ENCODE peak calls at places on chromosome 6, in ten cellular contexts. One of them, this sample, is unnamed.

GRCh38 chr6:81601918-81602317 is 150.6 kb downstream of the TENT5A start:
- DNase-seq in cerebellum: no peak
- DNase-seq in GM20000: no peak
- DNase-seq in nephron progenitor cell: no peak
- DNase-seq in endothelial cell: no peak
- DNase-seq in RWPE1: no peak
- DNase-seq in astrocyte of the spinal cord: no peak
- DNase-seq in NCI-H1105: no peak
- DNase-seq in A673: no peak
- DNase-seq in ovary: no peak
- DNase-seq in this sample: no peak

GRCh38 chr6:21780601-21781000 is 187.1 kb downstream of the SOX4 start:
- DNase-seq in GM20000: no peak
- DNase-seq in endothelial cell: no peak
- DNase-seq in ovary: no peak
- DNase-seq in NCI-H1105: no peak
- DNase-seq in cerebellum: no peak
- DNase-seq in nephron progenitor cell: no peak
- DNase-seq in RWPE1: no peak
- DNase-seq in astrocyte of the spinal cord: peak; percentile 56
- DNase-seq in A673: no peak
- DNase-seq in this sample: no peak

GRCh38 chr6:169912266-169913095 is 161.1 kb downstream of the ERMARD start:
- DNase-seq in RWPE1: no peak
- DNase-seq in GM20000: no peak
- DNase-seq in ovary: no peak
- DNase-seq in NCI-H1105: no peak
- DNase-seq in A673: no peak
- DNase-seq in nephron progenitor cell: no peak
- DNase-seq in astrocyte of the spinal cord: no peak
- DNase-seq in endothelial cell: no peak
- DNase-seq in cerebellum: no peak
- DNase-seq in this sample: no peak

GRCh38 chr6:13406781-13407180 is 78.4 kb upstream of the TBC1D7 start:
- DNase-seq in GM20000: no peak
- DNase-seq in astrocyte of the spinal cord: no peak
- DNase-seq in RWPE1: no peak
- DNase-seq in NCI-H1105: no peak
- DNase-seq in ovary: no peak
- DNase-seq in nephron progenitor cell: no peak
- DNase-seq in cerebellum: no peak
- DNase-seq in endothelial cell: no peak
- DNase-seq in A673: peak; percentile 20
- DNase-seq in this sample: peak; percentile 28

GRCh38 chr6:169905041-169905807 is 153.8 kb downstream of the ERMARD start:
- DNase-seq in endothelial cell: no peak
- DNase-seq in ovary: peak; percentile 81
- DNase-seq in A673: no peak
- DNase-seq in astrocyte of the spinal cord: peak; percentile 62
- DNase-seq in NCI-H1105: no peak
- DNase-seq in GM20000: no peak
- DNase-seq in nephron progenitor cell: no peak
- DNase-seq in cerebellum: no peak
- DNase-seq in RWPE1: peak; percentile 61
- DNase-seq in this sample: peak; percentile 41

GRCh38 chr6:165231581-165232276 is 77.7 kb downstream of the C6orf118 start:
- DNase-seq in nephron progenitor cell: peak; percentile 18
- DNase-seq in cerebellum: peak; percentile 58
- DNase-seq in RWPE1: peak; percentile 29
- DNase-seq in ovary: no peak
- DNase-seq in A673: peak; percentile 53
- DNase-seq in astrocyte of the spinal cord: peak; percentile 36
- DNase-seq in GM20000: no peak
- DNase-seq in NCI-H1105: peak; percentile 61
- DNase-seq in endothelial cell: no peak
- DNase-seq in this sample: peak; percentile 41

GRCh38 chr6:40672118-40672517 is 85.0 kb upstream of the LRFN2 start:
- DNase-seq in GM20000: no peak
- DNase-seq in ovary: no peak
- DNase-seq in A673: no peak
- DNase-seq in NCI-H1105: no peak
- DNase-seq in cerebellum: no peak
- DNase-seq in nephron progenitor cell: no peak
- DNase-seq in astrocyte of the spinal cord: no peak
- DNase-seq in endothelial cell: no peak
- DNase-seq in RWPE1: no peak
- DNase-seq in this sample: no peak

GRCh38 chr6:140970485-140970884 is 1162.2 kb upstream of the GJE1 start:
- DNase-seq in GM20000: no peak
- DNase-seq in ovary: no peak
- DNase-seq in endothelial cell: no peak
- DNase-seq in astrocyte of the spinal cord: no peak
- DNase-seq in NCI-H1105: no peak
- DNase-seq in nephron progenitor cell: no peak
- DNase-seq in RWPE1: no peak
- DNase-seq in A673: no peak
- DNase-seq in cerebellum: no peak
- DNase-seq in this sample: no peak

GRCh38 chr6:131982740-131983259 is 31.6 kb upstream of the CCN2 start:
- DNase-seq in GM20000: no peak
- DNase-seq in ovary: no peak
- DNase-seq in NCI-H1105: no peak
- DNase-seq in A673: no peak
- DNase-seq in RWPE1: no peak
- DNase-seq in astrocyte of the spinal cord: peak; percentile 96
- DNase-seq in endothelial cell: no peak
- DNase-seq in cerebellum: no peak
- DNase-seq in nephron progenitor cell: no peak
- DNase-seq in this sample: no peak

GRCh38 chr6:118501816-118502568 is 46.1 kb upstream of the PLN start:
- DNase-seq in A673: no peak
- DNase-seq in endothelial cell: no peak
- DNase-seq in GM20000: no peak
- DNase-seq in astrocyte of the spinal cord: no peak
- DNase-seq in cerebellum: no peak
- DNase-seq in NCI-H1105: no peak
- DNase-seq in ovary: no peak
- DNase-seq in RWPE1: no peak
- DNase-seq in nephron progenitor cell: no peak
- DNase-seq in this sample: no peak

This sample was measured in testis.